ENCODE peak calls at places on chromosomes 6 and 20, in four cellular contexts. Z is HL-60; K is CD8-positive, alpha-beta T cell; R is A549. Y is an unnamed sample.

GRCh38 chr20:47735412-47736400 is 49.6 kb downstream of the SULF2 start:
- DNase-seq in Z (peak), R (no peak), K (no peak), Y (no peak)

GRCh38 chr20:51487525-51488279 is 54.8 kb downstream of the NFATC2 start:
- DNase-seq in K (no peak), R (peak), Z (no peak), Y (no peak)

GRCh38 chr6:63452117-63452516 is 120.2 kb upstream of the LOC128125822 start:
- DNase-seq in R (peak), K (no peak), Z (peak), Y (no peak)

GRCh38 chr20:17762243-17762872 is 62.6 kb downstream of the BANF2 start:
- DNase-seq in R (no peak), K (no peak), Z (no peak), Y (no peak)

GRCh38 chr20:41415191-41415590 is 48.6 kb upstream of the EMILIN3 start:
- DNase-seq in Z (no peak), K (no peak), R (no peak), Y (no peak)

GRCh38 chr6:108251252-108251651 is 9.6 kb downstream of the SNX3 start:
- DNase-seq in K (no peak), Z (peak), R (no peak), Y (no peak)

GRCh38 chr20:38123021-38123587 is 42.0 kb downstream of the TGM2 start:
- DNase-seq in K (no peak), R (peak), Z (no peak), Y (peak)

GRCh38 chr6:147381734-147382133 is 126.8 kb upstream of the SAMD5 start:
- DNase-seq in R (no peak), K (no peak), Z (no peak), Y (no peak)

GRCh38 chr20:51563141-51563596 is 20.6 kb upstream of the NFATC2 start:
- DNase-seq in R (no peak), Z (no peak), K (no peak), Y (no peak)

GRCh38 chr6:38175786-38176185 is 356.3 kb downstream of the ZFAND3 start:
- DNase-seq in R (no peak), Z (no peak), K (no peak), Y (no peak)

GRCh38 chr6:1547785-1548184 is 61.9 kb upstream of the FOXC1 start:
- DNase-seq in K (no peak), R (no peak), Z (no peak), Y (no peak)

GRCh38 chr6:12182676-12183075 is 107.5 kb upstream of the EDN1 start:
- DNase-seq in Z (no peak), K (no peak), R (no peak), Y (no peak)

GRCh38 chr20:37669062-37669772 is 24.6 kb upstream of the CTNNBL1 start:
- DNase-seq in R (no peak), Z (peak), K (no peak), Y (no peak)

GRCh38 chr6:134288538-134289203 is 29.2 kb downstream of the SGK1 start:
- DNase-seq in Z (peak), K (no peak), R (peak), Y (no peak)

GRCh38 chr6:89792881-89793280 is 26.7 kb downstream of the MDN1 start:
- DNase-seq in Z (peak), K (no peak), R (peak), Y (no peak)

GRCh38 chr20:49045440-49046086 is 549 bp upstream of the CSE1L start:
- DNase-seq in Z (peak), K (peak), R (no peak), Y (no peak)

GRCh38 chr20:45987108-45987780 is 15.2 kb upstream of the ZNF335 start:
- DNase-seq in K (peak), Z (peak), R (peak), Y (no peak)

GRCh38 chr6:156710479-156710878 is 66.7 kb upstream of the ARID1B start:
- DNase-seq in R (no peak), Z (no peak), K (no peak), Y (no peak)

GRCh38 chr6:158232445-158233213 is 64.5 kb downstream of the GTF2H5 start:
- DNase-seq in K (peak), Z (peak), R (peak), Y (peak)

GRCh38 chr6:167987396-167987795 is 10.1 kb upstream of the KIF25 start:
- DNase-seq in K (no peak), Z (no peak), R (no peak), Y (no peak)

GRCh38 chr20:59948828-59949720 is 8.9 kb downstream of the FAM217B start:
- DNase-seq in Z (peak), K (no peak), R (peak), Y (no peak)

GRCh38 chr6:4803343-4803744 is 27.1 kb downstream of the CDYL start:
- DNase-seq in R (no peak), K (no peak), Z (no peak), Y (no peak)

GRCh38 chr6:4808396-4808795 is 32.2 kb downstream of the CDYL start:
- DNase-seq in K (no peak), R (no peak), Z (no peak), Y (no peak)

GRCh38 chr6:4804095-4804494 is 27.9 kb downstream of the CDYL start:
- DNase-seq in Z (no peak), K (no peak), R (peak), Y (no peak)

GRCh38 chr6:4806308-4807190 is 30.3 kb downstream of the CDYL start:
- DNase-seq in Z (no peak), K (no peak), R (no peak), Y (no peak)

GRCh38 chr6:4805553-4806307 is 29.5 kb downstream of the CDYL start:
- DNase-seq in K (peak), Z (peak), R (peak), Y (peak)
- H3K4me3 ChIP-seq in K (no peak), Z (no peak), R (no peak), Y (no peak)

DNA sequence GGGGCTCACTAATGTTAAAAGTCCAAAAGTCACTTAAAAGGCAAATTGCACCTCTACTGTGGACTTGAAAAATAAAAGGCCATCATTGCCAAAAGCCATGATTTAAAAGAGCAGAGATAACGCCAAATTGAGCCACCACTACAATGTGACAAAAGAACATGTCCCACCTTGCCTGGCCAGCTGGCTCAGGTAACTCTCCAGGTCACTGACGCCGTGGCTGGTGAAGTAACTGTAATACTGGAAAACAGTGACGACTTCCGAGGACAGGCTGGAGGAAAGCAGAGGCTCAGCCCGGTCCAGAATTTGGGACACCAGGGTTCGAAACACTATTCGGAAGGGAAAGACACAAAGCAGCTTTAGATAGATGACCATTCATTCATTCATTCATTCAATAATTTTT is 29.3 kb upstream of the ARMH2 start:
- DNase-seq in K (no peak), R (no peak), Z (no peak), Y (no peak)
- H3K27ac ChIP-seq in K (no peak), R (no peak), Z (no peak), Y (no peak)

DNA sequence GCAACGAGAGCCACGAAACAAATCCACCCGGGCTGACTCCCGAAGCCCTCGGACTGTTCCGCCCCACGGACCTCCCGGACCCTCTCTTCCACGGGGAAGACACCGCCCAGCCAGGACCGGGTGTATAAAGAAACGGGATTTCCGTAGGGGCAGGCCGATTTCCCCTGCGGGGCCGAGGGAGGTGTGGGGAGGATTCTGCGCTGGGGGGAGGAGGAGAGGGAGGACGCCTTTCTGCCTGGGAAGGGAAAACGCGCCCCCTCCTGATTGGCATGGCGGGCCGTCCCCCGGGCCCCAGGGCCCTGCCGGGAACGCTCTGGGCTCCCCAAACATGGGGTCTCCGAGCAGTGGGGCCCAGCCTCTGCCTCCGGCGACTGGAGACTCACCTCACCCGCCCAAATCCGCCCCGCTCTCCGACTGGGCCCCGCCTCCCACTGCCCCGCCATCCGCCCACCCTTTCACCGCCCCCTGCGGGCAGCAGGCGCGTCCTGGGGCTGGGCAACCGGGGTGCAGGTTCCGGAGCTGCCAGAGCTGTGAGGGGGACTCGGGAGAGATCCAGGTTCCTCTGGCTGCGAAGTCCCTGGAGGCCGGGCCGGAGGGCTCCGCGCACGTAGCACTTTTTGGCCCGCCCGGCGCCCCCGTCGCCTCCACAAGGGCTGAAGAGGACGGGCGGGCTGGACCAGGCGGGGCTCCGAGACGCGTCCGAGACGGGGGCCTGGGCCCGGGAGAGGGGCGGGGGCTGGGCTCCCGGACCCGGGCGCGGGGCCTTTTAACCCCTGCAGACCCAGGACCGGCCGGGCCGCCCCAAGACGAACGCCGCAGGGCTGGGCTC is 586 bp upstream of the PPDPF start:
- DNase-seq in R (peak), Z (no peak), K (peak), Y (peak)
- TF ChIP-seq CTCF in R (peak), Z (no peak), K (peak), Y (peak)

DNA sequence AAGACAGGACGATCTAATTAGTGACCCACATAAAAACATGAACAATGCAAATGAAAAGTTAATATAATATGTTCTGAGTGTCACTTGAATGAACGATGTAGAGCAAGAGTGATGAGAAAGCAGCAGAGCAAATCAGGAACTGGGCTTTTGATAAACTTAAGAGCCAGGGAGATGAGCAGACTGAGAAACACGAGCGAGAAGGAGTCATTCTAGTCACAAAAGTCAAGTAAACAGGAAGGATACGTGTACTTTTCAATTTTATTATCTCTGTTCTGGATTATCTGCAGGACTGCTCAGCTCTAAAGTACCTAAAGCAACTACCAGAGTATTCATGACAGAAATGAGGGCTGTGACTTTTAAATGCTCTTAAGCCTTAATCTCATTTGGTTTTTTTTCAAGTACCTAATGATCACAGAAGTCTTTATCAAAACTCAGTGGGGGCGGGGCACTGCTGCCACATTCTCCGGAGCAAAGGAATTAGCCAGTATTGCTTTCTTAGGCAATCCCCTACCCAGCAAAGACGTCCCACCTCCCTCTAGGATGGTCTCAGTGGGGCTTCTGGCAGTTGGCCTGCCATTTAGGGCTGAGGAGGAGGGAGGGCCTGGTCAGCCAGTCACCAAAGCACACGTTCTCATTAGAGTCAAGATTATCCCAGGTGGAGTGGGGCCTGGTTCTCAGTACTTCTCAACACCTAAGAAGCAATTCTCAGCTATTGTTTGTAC is 8.6 kb downstream of the MAN1A1 start:
- DNase-seq in K (no peak), Z (no peak), R (no peak), Y (no peak)
- H3K4me3 ChIP-seq in K (no peak), Z (no peak), R (no peak), Y (peak)

GRCh38 chr6:6230286-6230685 is 90.2 kb downstream of the F13A1 start:
- DNase-seq in Z (peak), K (no peak), R (peak), Y (no peak)
- H3K27ac ChIP-seq in Z (no peak), K (no peak), R (no peak), Y (no peak)

DNA sequence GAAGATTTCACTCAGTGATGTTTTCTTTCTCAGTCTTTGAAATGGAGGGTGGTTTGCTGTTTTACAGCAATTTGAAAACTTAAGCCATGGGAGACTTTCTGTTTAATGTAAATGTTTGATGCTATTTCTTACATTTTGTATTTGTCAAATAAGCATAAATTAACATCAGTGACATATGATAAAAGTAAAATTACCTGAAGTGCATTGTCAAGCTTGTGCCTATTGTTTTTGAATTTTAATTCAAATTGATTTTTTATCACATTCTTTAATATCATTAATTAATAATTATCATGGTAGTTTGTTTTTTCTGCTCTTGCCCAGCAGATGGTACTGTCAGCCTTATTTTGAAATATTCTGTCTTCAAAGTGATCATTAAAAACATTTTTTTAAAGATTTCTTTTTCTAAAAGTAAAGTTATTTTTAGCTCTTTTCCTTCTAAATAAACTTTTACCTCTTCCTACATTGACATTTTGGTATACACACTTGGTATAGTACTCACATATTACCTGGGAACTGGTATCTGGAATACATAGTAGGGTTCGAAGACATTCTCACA is 29.1 kb downstream of the L3MBTL3 start:
- DNase-seq in Z (no peak), K (no peak), R (no peak), Y (no peak)
- TF ChIP-seq CTCF in Z (no peak), K (no peak), R (peak), Y (no peak)

GRCh38 chr20:31542963-31543362 is 28.7 kb downstream of the HM13 start:
- DNase-seq in K (no peak), R (no peak), Z (no peak), Y (no peak)

GRCh38 chr20:31543966-31544598 is 29.8 kb downstream of the HM13 start:
- DNase-seq in R (peak), Z (no peak), K (no peak), Y (no peak)

GRCh38 chr20:31540406-31540805 is 26.2 kb downstream of the HM13 start:
- DNase-seq in R (no peak), Z (no peak), K (no peak), Y (no peak)

GRCh38 chr20:31544600-31544999 is 30.4 kb downstream of the HM13 start:
- DNase-seq in K (no peak), Z (no peak), R (no peak), Y (no peak)

DNA sequence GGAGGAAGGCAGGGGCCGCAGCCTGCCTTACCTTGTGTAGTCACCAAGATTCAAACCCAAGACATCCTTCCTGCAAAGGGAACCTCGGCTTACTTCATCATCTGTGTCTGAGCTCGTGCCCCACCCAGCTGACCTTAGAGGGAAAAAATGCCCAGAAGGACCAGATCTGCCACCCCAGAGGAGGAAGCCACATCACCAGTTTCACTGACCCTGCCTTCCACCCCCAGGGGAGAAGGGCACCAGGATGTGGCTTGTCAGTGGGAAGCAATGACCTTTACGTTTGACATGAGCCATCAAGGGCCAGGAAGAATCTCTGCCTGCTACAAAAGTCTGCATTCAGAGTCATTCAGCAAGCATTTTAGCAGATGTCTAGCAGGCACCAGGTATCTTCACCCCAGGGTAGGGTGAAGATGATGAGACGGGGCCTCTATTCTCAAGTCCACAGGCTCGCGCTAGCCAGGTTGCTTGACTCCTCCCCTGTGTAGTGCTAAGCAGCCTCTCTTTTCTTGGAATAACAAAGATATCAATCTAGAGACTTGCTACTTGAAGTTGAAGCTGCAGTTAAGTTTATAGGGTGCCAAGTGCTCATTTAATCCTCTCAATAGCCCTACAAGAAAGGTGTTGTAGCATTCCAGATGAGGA is 28.1 kb downstream of the HM13 start:
- DNase-seq in K (no peak), Z (no peak), R (no peak), Y (no peak)
- H3K4me3 ChIP-seq in K (no peak), Z (no peak), R (no peak), Y (no peak)